ENCODE peak calls at places on chromosomes 12 and 14, in ten cellular contexts. One of them, this sample, is unnamed. For H3K27me3, the result is how much of the 10 kb centered on the place peaks cover.

GRCh38 chr12:52244615-52244994 is 11.6 kb downstream of the KRT7 start:
- DNase-seq in Peyer's patch: no peak
- DNase-seq in testis: no peak
- DNase-seq in stomach: no peak
- DNase-seq in HCT116: no peak
- DNase-seq in thyroid gland: no peak
- DNase-seq in body of pancreas: no peak
- DNase-seq in heart left ventricle: no peak
- DNase-seq in uterus: no peak
- DNase-seq in IMR-90: no peak
- DNase-seq in this sample: no peak

GRCh38 chr12:12297201-12297830 is 30.5 kb upstream of the LRP6 start:
- DNase-seq in IMR-90: no peak
- DNase-seq in testis: no peak
- DNase-seq in HCT116: no peak
- DNase-seq in uterus: no peak
- DNase-seq in Peyer's patch: no peak
- DNase-seq in heart left ventricle: no peak
- DNase-seq in body of pancreas: no peak
- DNase-seq in thyroid gland: no peak
- DNase-seq in stomach: no peak
- DNase-seq in this sample: no peak

GRCh38 chr12:11500222-11500860 is 105.0 kb upstream of the PRB2 start:
- DNase-seq in Peyer's patch: peak
- DNase-seq in thyroid gland: peak
- DNase-seq in heart left ventricle: peak
- DNase-seq in body of pancreas: peak
- DNase-seq in HCT116: no peak
- DNase-seq in stomach: peak
- DNase-seq in IMR-90: peak
- DNase-seq in testis: peak
- DNase-seq in uterus: peak
- DNase-seq in this sample: peak

GRCh38 chr14:49904270-49904669 is 11.4 kb downstream of the ARF6 start:
- DNase-seq in uterus: no peak
- DNase-seq in IMR-90: no peak
- DNase-seq in HCT116: no peak
- DNase-seq in body of pancreas: no peak
- DNase-seq in heart left ventricle: no peak
- DNase-seq in stomach: no peak
- DNase-seq in thyroid gland: no peak
- DNase-seq in Peyer's patch: no peak
- DNase-seq in testis: no peak
- DNase-seq in this sample: no peak

GRCh38 chr14:51028851-51029754 is 65.8 kb downstream of the TRIM9 start:
- DNase-seq in IMR-90: peak
- DNase-seq in testis: no peak
- DNase-seq in heart left ventricle: no peak
- DNase-seq in HCT116: no peak
- DNase-seq in Peyer's patch: no peak
- DNase-seq in thyroid gland: no peak
- DNase-seq in stomach: no peak
- DNase-seq in body of pancreas: no peak
- DNase-seq in uterus: no peak
- DNase-seq in this sample: no peak

GRCh38 chr14:91415794-91416743 is 1.6 kb downstream of the CCDC88C start:
- DNase-seq in HCT116: no peak
- DNase-seq in testis: no peak
- DNase-seq in IMR-90: no peak
- DNase-seq in thyroid gland: no peak
- DNase-seq in body of pancreas: peak
- DNase-seq in uterus: no peak
- DNase-seq in heart left ventricle: no peak
- DNase-seq in Peyer's patch: peak
- DNase-seq in stomach: peak
- DNase-seq in this sample: peak

GRCh38 chr12:52036587-52037171 is 14.6 kb upstream of the NR4A1 start:
- DNase-seq in HCT116: no peak
- DNase-seq in heart left ventricle: peak
- DNase-seq in Peyer's patch: peak
- DNase-seq in testis: peak
- DNase-seq in body of pancreas: peak
- DNase-seq in stomach: peak
- DNase-seq in IMR-90: peak
- DNase-seq in thyroid gland: peak
- DNase-seq in uterus: peak
- DNase-seq in this sample: no peak

GRCh38 chr14:77590845-77591506 is 25.5 kb downstream of the SPTLC2 start:
- DNase-seq in HCT116: no peak
- DNase-seq in uterus: no peak
- DNase-seq in Peyer's patch: no peak
- DNase-seq in body of pancreas: peak
- DNase-seq in testis: no peak
- DNase-seq in thyroid gland: no peak
- DNase-seq in stomach: no peak
- DNase-seq in heart left ventricle: no peak
- DNase-seq in IMR-90: no peak
- DNase-seq in this sample: no peak

GRCh38 chr12:4261655-4262054 is 11.9 kb upstream of the CCND2 start:
- DNase-seq in uterus: no peak
- DNase-seq in IMR-90: no peak
- DNase-seq in body of pancreas: no peak
- DNase-seq in stomach: no peak
- DNase-seq in HCT116: no peak
- DNase-seq in thyroid gland: no peak
- DNase-seq in Peyer's patch: no peak
- DNase-seq in heart left ventricle: no peak
- DNase-seq in testis: no peak
- DNase-seq in this sample: no peak

GRCh38 chr12:23927907-23928306 is 21.6 kb downstream of the SOX5 start:
- DNase-seq in uterus: no peak
- DNase-seq in IMR-90: no peak
- DNase-seq in stomach: no peak
- DNase-seq in body of pancreas: no peak
- DNase-seq in HCT116: no peak
- DNase-seq in testis: no peak
- DNase-seq in Peyer's patch: no peak
- DNase-seq in heart left ventricle: no peak
- DNase-seq in thyroid gland: no peak
- DNase-seq in this sample: no peak

GRCh38 chr14:57277062-57277461 is 8.3 kb downstream of the AP5M1 start:
- DNase-seq in heart left ventricle: no peak
- DNase-seq in stomach: no peak
- DNase-seq in uterus: no peak
- DNase-seq in body of pancreas: no peak
- DNase-seq in IMR-90: no peak
- DNase-seq in thyroid gland: no peak
- DNase-seq in testis: no peak
- DNase-seq in HCT116: no peak
- DNase-seq in Peyer's patch: no peak
- DNase-seq in this sample: no peak

GRCh38 chr14:70585221-70585620 is 15.2 kb downstream of the MED6 start:
- DNase-seq in uterus: no peak
- DNase-seq in HCT116: no peak
- DNase-seq in stomach: no peak
- DNase-seq in thyroid gland: no peak
- DNase-seq in IMR-90: peak
- DNase-seq in Peyer's patch: no peak
- DNase-seq in heart left ventricle: no peak
- DNase-seq in testis: no peak
- DNase-seq in body of pancreas: no peak
- DNase-seq in this sample: no peak

DNA sequence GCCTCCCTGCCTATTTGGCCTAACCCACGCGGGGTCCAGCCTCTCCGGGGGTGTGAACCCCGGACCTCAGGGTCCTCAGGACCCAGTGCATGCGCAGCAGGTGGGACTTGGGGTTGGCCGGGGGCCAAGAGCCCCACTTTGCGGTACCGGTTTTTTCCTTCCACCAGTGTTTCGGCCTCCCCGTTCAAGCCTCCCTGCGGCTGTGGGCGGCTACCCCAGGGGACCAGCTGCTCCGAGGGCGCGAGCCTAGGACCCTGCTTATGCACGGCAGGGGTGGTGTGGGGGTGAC is 327.3 kb downstream of the ALG10 start:
- DNase-seq in heart left ventricle: no peak
- DNase-seq in Peyer's patch: no peak
- DNase-seq in body of pancreas: no peak
- DNase-seq in stomach: no peak
- DNase-seq in testis: no peak
- DNase-seq in HCT116: no peak
- DNase-seq in thyroid gland: no peak
- DNase-seq in uterus: no peak
- DNase-seq in IMR-90: no peak
- DNase-seq in this sample: no peak
- H3K27me3 ChIP-seq in heart left ventricle: under half
- H3K27me3 ChIP-seq in Peyer's patch: under half
- H3K27me3 ChIP-seq in body of pancreas: under half
- H3K27me3 ChIP-seq in stomach: under half
- H3K27me3 ChIP-seq in testis: under half
- H3K27me3 ChIP-seq in HCT116: under half
- H3K27me3 ChIP-seq in thyroid gland: under half
- H3K27me3 ChIP-seq in uterus: under half
- H3K27me3 ChIP-seq in IMR-90: under half
- H3K27me3 ChIP-seq in this sample: under half

GRCh38 chr12:9108504-9109212 is 7.1 kb downstream of the A2M start:
- DNase-seq in testis: no peak
- DNase-seq in IMR-90: no peak
- DNase-seq in body of pancreas: no peak
- DNase-seq in stomach: no peak
- DNase-seq in heart left ventricle: no peak
- DNase-seq in HCT116: no peak
- DNase-seq in thyroid gland: no peak
- DNase-seq in uterus: no peak
- DNase-seq in Peyer's patch: no peak
- DNase-seq in this sample: no peak

GRCh38 chr12:9104767-9105423 is 10.8 kb downstream of the A2M start:
- DNase-seq in IMR-90: no peak
- DNase-seq in stomach: no peak
- DNase-seq in heart left ventricle: no peak
- DNase-seq in HCT116: no peak
- DNase-seq in uterus: no peak
- DNase-seq in testis: no peak
- DNase-seq in Peyer's patch: no peak
- DNase-seq in body of pancreas: no peak
- DNase-seq in thyroid gland: no peak
- DNase-seq in this sample: no peak

GRCh38 chr12:9107542-9107873 is 8.2 kb downstream of the A2M start:
- DNase-seq in heart left ventricle: no peak
- DNase-seq in uterus: no peak
- DNase-seq in body of pancreas: no peak
- DNase-seq in IMR-90: no peak
- DNase-seq in Peyer's patch: no peak
- DNase-seq in HCT116: no peak
- DNase-seq in testis: no peak
- DNase-seq in stomach: no peak
- DNase-seq in thyroid gland: no peak
- DNase-seq in this sample: no peak

GRCh38 chr12:9106067-9106466 is 9.7 kb downstream of the A2M start:
- DNase-seq in Peyer's patch: no peak
- DNase-seq in body of pancreas: no peak
- DNase-seq in HCT116: no peak
- DNase-seq in IMR-90: no peak
- DNase-seq in testis: no peak
- DNase-seq in stomach: no peak
- DNase-seq in uterus: no peak
- DNase-seq in thyroid gland: no peak
- DNase-seq in heart left ventricle: no peak
- DNase-seq in this sample: no peak

GRCh38 chr12:9106610-9107541 is 8.8 kb downstream of the A2M start:
- DNase-seq in IMR-90: no peak
- DNase-seq in Peyer's patch: no peak
- DNase-seq in thyroid gland: no peak
- DNase-seq in heart left ventricle: no peak
- DNase-seq in body of pancreas: no peak
- DNase-seq in stomach: no peak
- DNase-seq in HCT116: no peak
- DNase-seq in uterus: no peak
- DNase-seq in testis: no peak
- DNase-seq in this sample: no peak
- TF ChIP-seq POLR2A in IMR-90: no peak
- TF ChIP-seq POLR2A in Peyer's patch: no peak
- TF ChIP-seq POLR2A in thyroid gland: no peak
- TF ChIP-seq POLR2A in heart left ventricle: no peak
- TF ChIP-seq POLR2A in body of pancreas: no peak
- TF ChIP-seq POLR2A in stomach: no peak
- TF ChIP-seq POLR2A in HCT116: no peak
- TF ChIP-seq POLR2A in uterus: no peak
- TF ChIP-seq POLR2A in testis: no peak
- TF ChIP-seq POLR2A in this sample: no peak

GRCh38 chr12:130427381-130427887 is 89.7 kb downstream of the PIWIL1 start:
- DNase-seq in testis: no peak
- DNase-seq in HCT116: no peak
- DNase-seq in IMR-90: no peak
- DNase-seq in stomach: no peak
- DNase-seq in uterus: no peak
- DNase-seq in Peyer's patch: no peak
- DNase-seq in thyroid gland: no peak
- DNase-seq in body of pancreas: no peak
- DNase-seq in heart left ventricle: no peak
- DNase-seq in this sample: no peak
- H3K27me3 ChIP-seq in testis: under half
- H3K27me3 ChIP-seq in HCT116: under half
- H3K27me3 ChIP-seq in IMR-90: under half
- H3K27me3 ChIP-seq in stomach: under half
- H3K27me3 ChIP-seq in uterus: under half
- H3K27me3 ChIP-seq in Peyer's patch: under half
- H3K27me3 ChIP-seq in thyroid gland: under half
- H3K27me3 ChIP-seq in body of pancreas: under half
- H3K27me3 ChIP-seq in heart left ventricle: under half
- H3K27me3 ChIP-seq in this sample: under half

DNA sequence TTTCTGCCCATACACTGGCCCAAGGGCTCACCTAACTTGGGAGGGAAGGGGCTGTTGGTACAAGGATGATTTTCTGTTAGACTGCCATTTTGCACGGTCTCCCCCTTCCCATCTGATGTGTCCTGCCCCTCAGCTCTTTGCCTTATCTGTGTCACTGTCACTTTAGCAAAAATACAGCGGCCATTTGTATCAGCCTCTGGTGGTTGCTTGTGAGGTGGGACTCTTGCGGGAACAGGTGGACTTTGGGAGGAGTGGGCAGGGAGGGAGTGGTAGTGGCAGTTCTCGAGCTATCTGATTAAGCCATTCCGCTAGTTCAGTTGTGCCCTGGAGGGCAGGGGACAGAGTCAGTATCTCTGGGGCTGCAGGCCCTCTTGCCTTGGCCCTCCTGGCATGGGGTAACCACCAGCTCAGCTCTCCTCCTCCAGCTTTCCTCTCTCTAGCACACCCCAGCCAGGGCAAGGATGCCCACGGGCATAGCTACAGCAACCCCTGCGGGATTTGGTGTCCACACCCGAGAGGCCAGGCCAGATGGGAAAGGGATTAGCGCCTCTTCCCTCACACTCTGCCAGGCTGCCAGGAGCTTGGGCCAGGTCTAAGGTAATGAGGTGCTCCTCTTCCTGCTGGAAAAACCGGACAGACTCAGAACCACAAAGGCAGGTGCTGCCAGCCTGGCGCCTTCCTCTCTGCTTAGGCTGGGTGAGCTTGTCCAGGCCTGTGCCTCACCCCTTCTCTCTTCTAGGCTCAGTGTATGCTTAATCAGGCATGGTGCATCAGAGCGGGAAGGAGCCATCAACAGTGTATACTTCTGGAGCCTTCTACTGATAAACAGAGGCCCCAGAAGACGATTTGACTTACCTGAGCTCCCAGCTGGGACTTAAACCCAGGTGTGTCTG is 8.7 kb downstream of the SLC48A1 start:
- DNase-seq in HCT116: no peak
- DNase-seq in uterus: no peak
- DNase-seq in stomach: no peak
- DNase-seq in IMR-90: no peak
- DNase-seq in Peyer's patch: no peak
- DNase-seq in thyroid gland: peak
- DNase-seq in body of pancreas: no peak
- DNase-seq in testis: no peak
- DNase-seq in heart left ventricle: no peak
- DNase-seq in this sample: no peak
- TF ChIP-seq POLR2A in HCT116: no peak
- TF ChIP-seq POLR2A in uterus: no peak
- TF ChIP-seq POLR2A in stomach: no peak
- TF ChIP-seq POLR2A in IMR-90: no peak
- TF ChIP-seq POLR2A in Peyer's patch: no peak
- TF ChIP-seq POLR2A in thyroid gland: no peak
- TF ChIP-seq POLR2A in body of pancreas: no peak
- TF ChIP-seq POLR2A in testis: no peak
- TF ChIP-seq POLR2A in heart left ventricle: no peak
- TF ChIP-seq POLR2A in this sample: no peak